ENCODE peak calls at places on chromosomes 3 and 15, in ten cellular contexts. One of them, this sample, is unnamed.

GRCh38 chr15:66184936-66185790 is 68.4 kb downstream of the MEGF11 start:
- DNase-seq in T-helper 1 cell: no peak
- DNase-seq in NCI-H1092 treated with DMSO at 0.1 percent for 48 hours: no peak
- DNase-seq in amniotic stem cell: no peak
- DNase-seq in neural progenitor cell: no peak
- DNase-seq in left ventricle myocardium inferior: no peak
- DNase-seq in substantia nigra: no peak
- DNase-seq in Right ventricle myocardium superior: no peak
- DNase-seq in HL-60: no peak
- DNase-seq in activated CD4-positive, CD25-positive, alpha-beta regulatory T cell: no peak
- DNase-seq in this sample: no peak

GRCh38 chr15:44663410-44664272 is at the start of gene SPG11:
- DNase-seq in T-helper 1 cell: peak
- DNase-seq in NCI-H1092 treated with DMSO at 0.1 percent for 48 hours: peak
- DNase-seq in amniotic stem cell: peak
- DNase-seq in neural progenitor cell: peak
- DNase-seq in left ventricle myocardium inferior: peak
- DNase-seq in substantia nigra: peak
- DNase-seq in Right ventricle myocardium superior: peak
- DNase-seq in HL-60: peak
- DNase-seq in activated CD4-positive, CD25-positive, alpha-beta regulatory T cell: peak
- DNase-seq in this sample: peak

GRCh38 chr3:49417516-49418120 is 4.7 kb downstream of the AMT start:
- DNase-seq in T-helper 1 cell: no peak
- DNase-seq in NCI-H1092 treated with DMSO at 0.1 percent for 48 hours: no peak
- DNase-seq in amniotic stem cell: no peak
- DNase-seq in neural progenitor cell: no peak
- DNase-seq in left ventricle myocardium inferior: no peak
- DNase-seq in substantia nigra: no peak
- DNase-seq in Right ventricle myocardium superior: peak
- DNase-seq in HL-60: no peak
- DNase-seq in activated CD4-positive, CD25-positive, alpha-beta regulatory T cell: no peak
- DNase-seq in this sample: no peak

GRCh38 chr15:98930591-98930990 is 77.0 kb downstream of the PGPEP1L start:
- DNase-seq in T-helper 1 cell: no peak
- DNase-seq in NCI-H1092 treated with DMSO at 0.1 percent for 48 hours: no peak
- DNase-seq in amniotic stem cell: no peak
- DNase-seq in neural progenitor cell: no peak
- DNase-seq in left ventricle myocardium inferior: no peak
- DNase-seq in substantia nigra: no peak
- DNase-seq in Right ventricle myocardium superior: no peak
- DNase-seq in HL-60: no peak
- DNase-seq in activated CD4-positive, CD25-positive, alpha-beta regulatory T cell: no peak
- DNase-seq in this sample: no peak

GRCh38 chr3:152843955-152844354 is 9.0 kb downstream of the P2RY1 start:
- DNase-seq in T-helper 1 cell: no peak
- DNase-seq in NCI-H1092 treated with DMSO at 0.1 percent for 48 hours: no peak
- DNase-seq in amniotic stem cell: no peak
- DNase-seq in neural progenitor cell: no peak
- DNase-seq in left ventricle myocardium inferior: no peak
- DNase-seq in substantia nigra: no peak
- DNase-seq in Right ventricle myocardium superior: no peak
- DNase-seq in HL-60: no peak
- DNase-seq in activated CD4-positive, CD25-positive, alpha-beta regulatory T cell: no peak
- DNase-seq in this sample: no peak

GRCh38 chr3:112466041-112466440 is 33.2 kb downstream of the BTLA start:
- DNase-seq in T-helper 1 cell: no peak
- DNase-seq in NCI-H1092 treated with DMSO at 0.1 percent for 48 hours: no peak
- DNase-seq in amniotic stem cell: no peak
- DNase-seq in neural progenitor cell: no peak
- DNase-seq in left ventricle myocardium inferior: no peak
- DNase-seq in substantia nigra: no peak
- DNase-seq in Right ventricle myocardium superior: no peak
- DNase-seq in HL-60: no peak
- DNase-seq in activated CD4-positive, CD25-positive, alpha-beta regulatory T cell: no peak
- DNase-seq in this sample: no peak

GRCh38 chr3:180250172-180250571 is 213.4 kb upstream of the PEX5L start:
- DNase-seq in T-helper 1 cell: no peak
- DNase-seq in NCI-H1092 treated with DMSO at 0.1 percent for 48 hours: no peak
- DNase-seq in amniotic stem cell: no peak
- DNase-seq in neural progenitor cell: no peak
- DNase-seq in left ventricle myocardium inferior: no peak
- DNase-seq in substantia nigra: no peak
- DNase-seq in Right ventricle myocardium superior: no peak
- DNase-seq in HL-60: no peak
- DNase-seq in activated CD4-positive, CD25-positive, alpha-beta regulatory T cell: no peak
- DNase-seq in this sample: no peak

GRCh38 chr15:88814393-88814792 is 11.2 kb downstream of the ACAN start:
- DNase-seq in T-helper 1 cell: no peak
- DNase-seq in NCI-H1092 treated with DMSO at 0.1 percent for 48 hours: no peak
- DNase-seq in amniotic stem cell: no peak
- DNase-seq in neural progenitor cell: no peak
- DNase-seq in left ventricle myocardium inferior: no peak
- DNase-seq in substantia nigra: no peak
- DNase-seq in Right ventricle myocardium superior: no peak
- DNase-seq in HL-60: no peak
- DNase-seq in activated CD4-positive, CD25-positive, alpha-beta regulatory T cell: no peak
- DNase-seq in this sample: no peak

GRCh38 chr15:60643490-60644040 is 164.6 kb upstream of the ICE2 start:
- DNase-seq in T-helper 1 cell: no peak
- DNase-seq in NCI-H1092 treated with DMSO at 0.1 percent for 48 hours: no peak
- DNase-seq in amniotic stem cell: no peak
- DNase-seq in neural progenitor cell: no peak
- DNase-seq in left ventricle myocardium inferior: no peak
- DNase-seq in substantia nigra: no peak
- DNase-seq in Right ventricle myocardium superior: no peak
- DNase-seq in HL-60: no peak
- DNase-seq in activated CD4-positive, CD25-positive, alpha-beta regulatory T cell: no peak
- DNase-seq in this sample: no peak

GRCh38 chr3:126671521-126671920 is 16.6 kb upstream of the TXNRD3 start:
- DNase-seq in T-helper 1 cell: no peak
- DNase-seq in NCI-H1092 treated with DMSO at 0.1 percent for 48 hours: no peak
- DNase-seq in amniotic stem cell: no peak
- DNase-seq in neural progenitor cell: no peak
- DNase-seq in left ventricle myocardium inferior: no peak
- DNase-seq in substantia nigra: no peak
- DNase-seq in Right ventricle myocardium superior: no peak
- DNase-seq in HL-60: no peak
- DNase-seq in activated CD4-positive, CD25-positive, alpha-beta regulatory T cell: no peak
- DNase-seq in this sample: no peak

GRCh38 chr3:191699546-191699945 is 238.6 kb downstream of the PYDC2 start:
- DNase-seq in T-helper 1 cell: no peak
- DNase-seq in NCI-H1092 treated with DMSO at 0.1 percent for 48 hours: no peak
- DNase-seq in amniotic stem cell: no peak
- DNase-seq in neural progenitor cell: no peak
- DNase-seq in left ventricle myocardium inferior: no peak
- DNase-seq in substantia nigra: no peak
- DNase-seq in Right ventricle myocardium superior: no peak
- DNase-seq in HL-60: no peak
- DNase-seq in activated CD4-positive, CD25-positive, alpha-beta regulatory T cell: no peak
- DNase-seq in this sample: no peak

GRCh38 chr15:91150492-91151160 is 50.6 kb downstream of the SV2B start:
- DNase-seq in T-helper 1 cell: no peak
- DNase-seq in NCI-H1092 treated with DMSO at 0.1 percent for 48 hours: no peak
- DNase-seq in amniotic stem cell: no peak
- DNase-seq in neural progenitor cell: no peak
- DNase-seq in left ventricle myocardium inferior: no peak
- DNase-seq in substantia nigra: no peak
- DNase-seq in Right ventricle myocardium superior: no peak
- DNase-seq in HL-60: no peak
- DNase-seq in activated CD4-positive, CD25-positive, alpha-beta regulatory T cell: no peak
- DNase-seq in this sample: no peak

GRCh38 chr15:59688383-59688887 is 685 bp downstream of the BNIP2 start:
- DNase-seq in T-helper 1 cell: peak
- DNase-seq in NCI-H1092 treated with DMSO at 0.1 percent for 48 hours: no peak
- DNase-seq in amniotic stem cell: peak
- DNase-seq in neural progenitor cell: no peak
- DNase-seq in left ventricle myocardium inferior: no peak
- DNase-seq in substantia nigra: no peak
- DNase-seq in Right ventricle myocardium superior: no peak
- DNase-seq in HL-60: peak
- DNase-seq in activated CD4-positive, CD25-positive, alpha-beta regulatory T cell: no peak
- DNase-seq in this sample: no peak

GRCh38 chr3:136473716-136474326 is 223.7 kb downstream of the PCCB start:
- DNase-seq in T-helper 1 cell: no peak
- DNase-seq in NCI-H1092 treated with DMSO at 0.1 percent for 48 hours: no peak
- DNase-seq in amniotic stem cell: peak
- DNase-seq in neural progenitor cell: no peak
- DNase-seq in left ventricle myocardium inferior: no peak
- DNase-seq in substantia nigra: no peak
- DNase-seq in Right ventricle myocardium superior: no peak
- DNase-seq in HL-60: no peak
- DNase-seq in activated CD4-positive, CD25-positive, alpha-beta regulatory T cell: no peak
- DNase-seq in this sample: no peak

GRCh38 chr3:127444761-127445160 is 145.8 kb downstream of the TPRA1 start:
- DNase-seq in T-helper 1 cell: no peak
- DNase-seq in NCI-H1092 treated with DMSO at 0.1 percent for 48 hours: no peak
- DNase-seq in amniotic stem cell: no peak
- DNase-seq in neural progenitor cell: no peak
- DNase-seq in left ventricle myocardium inferior: peak
- DNase-seq in substantia nigra: no peak
- DNase-seq in Right ventricle myocardium superior: no peak
- DNase-seq in HL-60: no peak
- DNase-seq in activated CD4-positive, CD25-positive, alpha-beta regulatory T cell: no peak
- DNase-seq in this sample: no peak

GRCh38 chr3:20111836-20112235 is 71.6 kb downstream of the KAT2B start:
- DNase-seq in T-helper 1 cell: no peak
- DNase-seq in NCI-H1092 treated with DMSO at 0.1 percent for 48 hours: no peak
- DNase-seq in amniotic stem cell: no peak
- DNase-seq in neural progenitor cell: peak
- DNase-seq in left ventricle myocardium inferior: no peak
- DNase-seq in substantia nigra: no peak
- DNase-seq in Right ventricle myocardium superior: no peak
- DNase-seq in HL-60: no peak
- DNase-seq in activated CD4-positive, CD25-positive, alpha-beta regulatory T cell: no peak
- DNase-seq in this sample: no peak

GRCh38 chr3:50184242-50184978 is 7.0 kb upstream of the GNAT1 start:
- DNase-seq in T-helper 1 cell: no peak
- DNase-seq in NCI-H1092 treated with DMSO at 0.1 percent for 48 hours: no peak
- DNase-seq in amniotic stem cell: no peak
- DNase-seq in neural progenitor cell: no peak
- DNase-seq in left ventricle myocardium inferior: no peak
- DNase-seq in substantia nigra: no peak
- DNase-seq in Right ventricle myocardium superior: no peak
- DNase-seq in HL-60: no peak
- DNase-seq in activated CD4-positive, CD25-positive, alpha-beta regulatory T cell: no peak
- DNase-seq in this sample: no peak

GRCh38 chr3:124384527-124384926 is 345.7 kb upstream of the UMPS start:
- DNase-seq in T-helper 1 cell: no peak
- DNase-seq in NCI-H1092 treated with DMSO at 0.1 percent for 48 hours: no peak
- DNase-seq in amniotic stem cell: no peak
- DNase-seq in neural progenitor cell: no peak
- DNase-seq in left ventricle myocardium inferior: no peak
- DNase-seq in substantia nigra: no peak
- DNase-seq in Right ventricle myocardium superior: no peak
- DNase-seq in HL-60: no peak
- DNase-seq in activated CD4-positive, CD25-positive, alpha-beta regulatory T cell: no peak
- DNase-seq in this sample: no peak

GRCh38 chr3:9400626-9401025 is 3.2 kb downstream of the SETD5 start:
- DNase-seq in T-helper 1 cell: no peak
- DNase-seq in NCI-H1092 treated with DMSO at 0.1 percent for 48 hours: no peak
- DNase-seq in amniotic stem cell: no peak
- DNase-seq in neural progenitor cell: peak
- DNase-seq in left ventricle myocardium inferior: no peak
- DNase-seq in substantia nigra: no peak
- DNase-seq in Right ventricle myocardium superior: no peak
- DNase-seq in HL-60: no peak
- DNase-seq in activated CD4-positive, CD25-positive, alpha-beta regulatory T cell: no peak
- DNase-seq in this sample: no peak

GRCh38 chr3:171349392-171349791 is 110.8 kb downstream of the TNIK start:
- DNase-seq in T-helper 1 cell: no peak
- DNase-seq in NCI-H1092 treated with DMSO at 0.1 percent for 48 hours: no peak
- DNase-seq in amniotic stem cell: no peak
- DNase-seq in neural progenitor cell: no peak
- DNase-seq in left ventricle myocardium inferior: no peak
- DNase-seq in substantia nigra: no peak
- DNase-seq in Right ventricle myocardium superior: no peak
- DNase-seq in HL-60: no peak
- DNase-seq in activated CD4-positive, CD25-positive, alpha-beta regulatory T cell: no peak
- DNase-seq in this sample: no peak

GRCh38 chr15:47945869-47946666 is 174.7 kb upstream of the SLC24A5 start:
- DNase-seq in T-helper 1 cell: no peak
- DNase-seq in NCI-H1092 treated with DMSO at 0.1 percent for 48 hours: no peak
- DNase-seq in amniotic stem cell: no peak
- DNase-seq in neural progenitor cell: no peak
- DNase-seq in left ventricle myocardium inferior: no peak
- DNase-seq in substantia nigra: no peak
- DNase-seq in Right ventricle myocardium superior: no peak
- DNase-seq in HL-60: no peak
- DNase-seq in activated CD4-positive, CD25-positive, alpha-beta regulatory T cell: no peak
- DNase-seq in this sample: no peak

GRCh38 chr15:30065025-30065801 is 17.5 kb upstream of the GOLGA8J start:
- DNase-seq in T-helper 1 cell: no peak
- DNase-seq in NCI-H1092 treated with DMSO at 0.1 percent for 48 hours: no peak
- DNase-seq in amniotic stem cell: no peak
- DNase-seq in neural progenitor cell: no peak
- DNase-seq in left ventricle myocardium inferior: no peak
- DNase-seq in substantia nigra: no peak
- DNase-seq in Right ventricle myocardium superior: no peak
- DNase-seq in HL-60: no peak
- DNase-seq in activated CD4-positive, CD25-positive, alpha-beta regulatory T cell: no peak
- DNase-seq in this sample: no peak

GRCh38 chr3:64945171-64945684 is 257.4 kb upstream of the ADAMTS9 start:
- DNase-seq in T-helper 1 cell: no peak
- DNase-seq in NCI-H1092 treated with DMSO at 0.1 percent for 48 hours: peak
- DNase-seq in amniotic stem cell: no peak
- DNase-seq in neural progenitor cell: peak
- DNase-seq in left ventricle myocardium inferior: no peak
- DNase-seq in substantia nigra: peak
- DNase-seq in Right ventricle myocardium superior: peak
- DNase-seq in HL-60: no peak
- DNase-seq in activated CD4-positive, CD25-positive, alpha-beta regulatory T cell: no peak
- DNase-seq in this sample: no peak

GRCh38 chr3:141684758-141685157 is 53.3 kb upstream of the RNF7 start:
- DNase-seq in T-helper 1 cell: no peak
- DNase-seq in NCI-H1092 treated with DMSO at 0.1 percent for 48 hours: no peak
- DNase-seq in amniotic stem cell: no peak
- DNase-seq in neural progenitor cell: no peak
- DNase-seq in left ventricle myocardium inferior: no peak
- DNase-seq in substantia nigra: no peak
- DNase-seq in Right ventricle myocardium superior: no peak
- DNase-seq in HL-60: no peak
- DNase-seq in activated CD4-positive, CD25-positive, alpha-beta regulatory T cell: no peak
- DNase-seq in this sample: no peak

GRCh38 chr15:30030350-30030749 is 52.4 kb upstream of the GOLGA8J start:
- DNase-seq in T-helper 1 cell: no peak
- DNase-seq in NCI-H1092 treated with DMSO at 0.1 percent for 48 hours: no peak
- DNase-seq in amniotic stem cell: no peak
- DNase-seq in neural progenitor cell: no peak
- DNase-seq in left ventricle myocardium inferior: no peak
- DNase-seq in substantia nigra: no peak
- DNase-seq in Right ventricle myocardium superior: no peak
- DNase-seq in HL-60: no peak
- DNase-seq in activated CD4-positive, CD25-positive, alpha-beta regulatory T cell: no peak
- DNase-seq in this sample: no peak

GRCh38 chr3:177378168-177378567 is 180.9 kb upstream of the TBL1XR1 start:
- DNase-seq in T-helper 1 cell: no peak
- DNase-seq in NCI-H1092 treated with DMSO at 0.1 percent for 48 hours: no peak
- DNase-seq in amniotic stem cell: no peak
- DNase-seq in neural progenitor cell: no peak
- DNase-seq in left ventricle myocardium inferior: no peak
- DNase-seq in substantia nigra: no peak
- DNase-seq in Right ventricle myocardium superior: no peak
- DNase-seq in HL-60: no peak
- DNase-seq in activated CD4-positive, CD25-positive, alpha-beta regulatory T cell: no peak
- DNase-seq in this sample: no peak

GRCh38 chr3:48185129-48185528 is 3.1 kb downstream of the CDC25A start:
- DNase-seq in T-helper 1 cell: no peak
- DNase-seq in NCI-H1092 treated with DMSO at 0.1 percent for 48 hours: no peak
- DNase-seq in amniotic stem cell: no peak
- DNase-seq in neural progenitor cell: no peak
- DNase-seq in left ventricle myocardium inferior: no peak
- DNase-seq in substantia nigra: no peak
- DNase-seq in Right ventricle myocardium superior: no peak
- DNase-seq in HL-60: no peak
- DNase-seq in activated CD4-positive, CD25-positive, alpha-beta regulatory T cell: no peak
- DNase-seq in this sample: no peak

This sample was measured in glomerular endothelial cell.